ENCODE peak calls at places on chromosome 16, in ten cellular contexts. H is AG10803; O is cardiac muscle cell; Z is A549; K is activated CD4-positive, CD25-positive, alpha-beta regulatory T cell treated with anti-CD3 and anti-CD28 coated beads, Interleukin-2, amount 50 U/mL, for 16 hours; G is tibial artery; V is NCI-H1436; T is Peyer's patch; B is HEK293T; W is amniotic epithelial cell. J is an unnamed sample.

GRCh38 chr16:85536073-85536410 is 77.1 kb upstream of the GSE1 start:
- DNase-seq in V (no peak), G (no peak), H (peak), W (no peak), O (peak), B (no peak), K (no peak), Z (no peak), T (no peak), J (peak)

GRCh38 chr16:88659160-88659559 is 3.7 kb downstream of the MVD start:
- DNase-seq in T (no peak), W (no peak), Z (no peak), V (no peak), B (no peak), O (no peak), H (no peak), G (no peak), K (no peak), J (no peak)

GRCh38 chr16:31480851-31481250 is 2.1 kb upstream of the SLC5A2 start:
- DNase-seq in B (no peak), K (no peak), T (peak), V (no peak), Z (no peak), W (no peak), H (no peak), O (peak), G (peak), J (peak)

GRCh38 chr16:1217526-1217925 is 7.5 kb downstream of the TPSG1 start:
- DNase-seq in H (no peak), W (no peak), G (no peak), V (no peak), K (no peak), O (no peak), B (no peak), T (no peak), Z (no peak), J (no peak)

GRCh38 chr16:89619880-89620279 is 6.4 kb downstream of the DPEP1 start:
- DNase-seq in H (peak), Z (no peak), O (peak), K (no peak), V (no peak), W (peak), B (no peak), T (no peak), G (no peak), J (peak)

GRCh38 chr16:29877266-29877961 is 14.4 kb upstream of the CDIPT start:
- DNase-seq in W (peak), T (no peak), K (no peak), B (peak), G (no peak), H (no peak), Z (peak), O (peak), V (no peak), J (peak)

GRCh38 chr16:29975811-29976511 is 2.3 kb downstream of the TAOK2 start:
- DNase-seq in K (no peak), Z (no peak), W (peak), O (peak), G (no peak), H (no peak), T (no peak), V (no peak), B (no peak), J (peak)

GRCh38 chr16:50722410-50722737 is 19.5 kb upstream of the CYLD start:
- DNase-seq in V (no peak), B (no peak), K (no peak), O (no peak), Z (no peak), T (no peak), W (no peak), G (no peak), H (no peak), J (no peak)

GRCh38 chr16:12067714-12068401 is 91.3 kb downstream of the SNX29 start:
- DNase-seq in B (peak), V (peak), H (peak), O (peak), Z (peak), K (peak), T (no peak), W (peak), G (no peak), J (peak)

GRCh38 chr16:20359997-20360396 is 7.5 kb upstream of the UMOD start:
- DNase-seq in H (no peak), V (no peak), B (peak), Z (no peak), W (no peak), O (no peak), T (no peak), G (no peak), K (no peak), J (no peak)

GRCh38 chr16:83403751-83404150 is 404.0 kb upstream of the HSBP1 start:
- DNase-seq in Z (no peak), V (no peak), O (peak), W (peak), B (no peak), G (no peak), K (no peak), T (no peak), H (peak), J (peak)

GRCh38 chr16:28616636-28617035 is 6.8 kb upstream of the SULT1A1 start:
- DNase-seq in O (peak), W (no peak), B (no peak), K (no peak), Z (no peak), G (no peak), T (no peak), V (no peak), H (no peak), J (no peak)

GRCh38 chr16:12739738-12740137 is 63.9 kb downstream of the CPPED1 start:
- DNase-seq in G (no peak), H (no peak), B (no peak), O (no peak), V (no peak), T (no peak), K (no peak), Z (no peak), W (no peak), J (no peak)

GRCh38 chr16:50280932-50281331 is 14.6 kb downstream of the ADCY7 start:
- DNase-seq in G (no peak), H (no peak), K (no peak), Z (no peak), O (no peak), T (no peak), V (no peak), W (no peak), B (no peak), J (no peak)

GRCh38 chr16:57630402-57630787 is 2.0 kb downstream of the ADGRG1 start:
- DNase-seq in V (no peak), Z (no peak), G (no peak), K (no peak), H (no peak), W (no peak), B (no peak), O (no peak), T (no peak), J (no peak)

GRCh38 chr16:4505356-4506153 is 29.4 kb downstream of the HMOX2 start:
- DNase-seq in T (no peak), W (no peak), Z (no peak), O (no peak), V (no peak), K (peak), B (no peak), G (no peak), H (no peak), J (no peak)

GRCh38 chr16:86507173-86508027 is 2.9 kb upstream of the FOXF1 start:
- DNase-seq in H (no peak), G (no peak), K (no peak), B (no peak), Z (no peak), T (no peak), O (no peak), W (no peak), V (no peak), J (no peak)

GRCh38 chr16:19522369-19523159 is 666 bp upstream of the GDE1 start:
- DNase-seq in O (no peak), G (no peak), Z (no peak), H (no peak), B (no peak), V (no peak), W (no peak), K (no peak), T (no peak), J (no peak)

GRCh38 chr16:425740-426114 is 278 bp downstream of the RAB11FIP3 start:
- DNase-seq in H (no peak), Z (no peak), V (no peak), W (no peak), K (no peak), T (no peak), B (peak), O (no peak), G (no peak), J (no peak)

GRCh38 chr16:81181013-81181720 is 57.3 kb upstream of the BCO1 start:
- DNase-seq in B (peak), V (peak), Z (peak), H (peak), G (peak), K (no peak), W (peak), O (peak), T (no peak), J (peak)

GRCh38 chr16:22325598-22326368 is 28.6 kb downstream of the POLR3E start:
- DNase-seq in O (no peak), T (no peak), G (no peak), W (no peak), Z (no peak), V (no peak), B (no peak), K (no peak), H (no peak), J (no peak)

GRCh38 chr16:48446534-48446920 is 61.3 kb upstream of the SIAH1 start:
- DNase-seq in T (no peak), O (no peak), K (no peak), G (no peak), Z (no peak), W (no peak), B (no peak), V (no peak), H (no peak), J (no peak)

GRCh38 chr16:1183235-1183907 is 30.5 kb downstream of the CACNA1H start:
- DNase-seq in W (peak), V (peak), B (peak), H (peak), K (no peak), Z (peak), G (peak), T (no peak), O (peak), J (peak)

GRCh38 chr16:5188318-5189025 is 90.9 kb upstream of the EEF2KMT start:
- DNase-seq in G (no peak), T (no peak), V (no peak), W (no peak), B (no peak), O (no peak), H (no peak), Z (no peak), K (no peak), J (no peak)

GRCh38 chr16:57392694-57393093 is 11.9 kb upstream of the CCL17 start:
- DNase-seq in V (no peak), K (no peak), B (no peak), W (no peak), Z (no peak), H (no peak), O (no peak), G (no peak), T (no peak), J (no peak)

GRCh38 chr16:7526736-7527135 is 194.1 kb downstream of the RBFOX1 start:
- DNase-seq in W (no peak), T (no peak), H (no peak), B (no peak), K (no peak), O (no peak), Z (no peak), G (no peak), V (no peak), J (no peak)

J was measured in fibroblast of pulmonary artery.